ENCODE peak calls at places on chromosomes 7 and 10, in six cellular contexts. Z, C, Y, M, L and W are unnamed samples.

GRCh38 chr10:23342213-23342884 is 2.2 kb downstream of the C10orf67 start:
- DNase-seq in C (no peak), L (no peak), Z (no peak), Y (no peak), M (no peak), W (no peak)

GRCh38 chr10:34702093-34702952 is 112.8 kb downstream of the PARD3 start:
- DNase-seq in Y (no peak), Z (no peak), L (no peak), M (peak), C (no peak), W (no peak)

GRCh38 chr10:122051609-122052385 is 62.8 kb downstream of the TACC2 start:
- DNase-seq in Z (no peak), M (peak), Y (peak), C (peak), L (no peak), W (no peak)

GRCh38 chr10:75229961-75230360 is 5.8 kb downstream of the COMTD1 start:
- DNase-seq in Z (no peak), C (no peak), Y (no peak), M (no peak), L (no peak), W (no peak)

GRCh38 chr7:5629941-5630340 is 151.5 kb downstream of the RNF216 start:
- DNase-seq in Y (peak), L (no peak), M (peak), C (peak), Z (no peak), W (no peak)

GRCh38 chr7:137940656-137941518 is 61.0 kb downstream of the CREB3L2 start:
- DNase-seq in Y (no peak), L (no peak), M (no peak), C (no peak), Z (no peak), W (no peak)

GRCh38 chr10:93150289-93150688 is 76.6 kb downstream of the CYP26A1 start:
- DNase-seq in Y (no peak), Z (no peak), L (no peak), C (peak), M (peak), W (no peak)

GRCh38 chr10:15898046-15898445 is 37.7 kb upstream of the MINDY3 start:
- DNase-seq in C (no peak), Y (no peak), M (peak), L (no peak), Z (no peak), W (no peak)

GRCh38 chr10:116688241-116688711 is 54.1 kb downstream of the HSPA12A start:
- DNase-seq in Z (no peak), C (no peak), L (no peak), M (peak), Y (no peak), W (no peak)

GRCh38 chr10:62384057-62384446 is 9.9 kb downstream of the ZNF365 start:
- DNase-seq in C (peak), M (peak), Z (no peak), L (peak), Y (no peak), W (no peak)

GRCh38 chr10:80503584-80504157 is 34.0 kb upstream of the SH2D4B start:
- DNase-seq in L (no peak), C (no peak), Y (no peak), Z (no peak), M (no peak), W (no peak)

GRCh38 chr10:115432188-115432819 is 339.1 kb downstream of the ATRNL1 start:
- DNase-seq in Z (no peak), Y (no peak), C (no peak), L (no peak), M (peak), W (no peak)
- TF ChIP-seq CTCF in Z (no peak), Y (no peak), C (peak), L (peak), M (peak), W (peak)

DNA sequence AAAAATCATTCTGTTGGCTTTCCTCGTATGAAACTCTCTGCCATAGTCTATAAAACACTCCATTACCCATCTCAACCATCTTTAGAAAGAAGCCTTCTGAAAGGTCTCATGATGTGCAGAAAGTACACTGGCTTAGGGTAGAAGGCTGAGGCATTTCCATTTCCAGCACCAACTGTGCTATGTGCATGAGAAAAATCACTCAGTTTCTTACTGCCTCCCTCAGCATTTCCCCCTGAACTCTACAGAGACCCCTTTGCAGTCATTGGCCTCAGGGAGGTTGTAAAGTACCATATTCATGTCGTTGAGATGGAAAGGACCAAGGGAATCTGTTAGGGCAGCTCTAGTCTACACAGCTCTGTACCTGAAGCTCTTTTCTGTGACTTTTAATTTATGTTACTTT is 46.8 kb downstream of the STEAP1B start:
- DNase-seq in Y (no peak), C (no peak), L (no peak), M (no peak), Z (no peak), W (no peak)
- TF ChIP-seq CTCF in Y (no peak), C (no peak), L (no peak), M (no peak), Z (no peak), W (no peak)

DNA sequence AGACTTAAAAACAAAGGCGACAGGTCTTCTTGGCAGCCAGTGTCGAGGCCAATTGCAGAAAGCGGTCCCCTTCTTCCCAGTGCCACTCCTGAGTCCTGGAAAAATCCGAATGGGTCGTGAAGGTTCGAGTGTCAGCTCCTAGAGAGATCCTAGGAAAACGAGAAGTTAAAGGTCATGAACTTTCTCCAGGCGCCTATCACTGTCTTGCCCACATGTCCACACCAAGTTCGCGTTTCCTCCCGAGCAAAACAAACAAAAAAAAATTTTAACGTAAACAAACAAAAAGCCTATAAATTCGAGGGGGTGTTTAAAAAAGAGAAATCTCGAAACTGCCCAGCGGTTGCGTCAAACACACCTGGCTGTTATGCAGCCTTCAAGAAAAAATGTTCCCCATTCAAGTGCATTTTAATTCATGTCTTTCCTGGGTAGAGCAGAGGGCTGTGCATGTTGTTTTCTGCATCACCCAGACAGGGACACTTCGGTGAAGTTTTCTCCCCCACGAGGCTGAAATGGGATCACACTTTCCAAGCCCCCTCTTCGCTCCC is 1.5 kb downstream of the ARHGAP21 start:
- DNase-seq in C (no peak), L (no peak), M (peak), Z (no peak), Y (no peak), W (no peak)
- TF ChIP-seq CTCF in C (no peak), L (no peak), M (no peak), Z (no peak), Y (no peak), W (no peak)

DNA sequence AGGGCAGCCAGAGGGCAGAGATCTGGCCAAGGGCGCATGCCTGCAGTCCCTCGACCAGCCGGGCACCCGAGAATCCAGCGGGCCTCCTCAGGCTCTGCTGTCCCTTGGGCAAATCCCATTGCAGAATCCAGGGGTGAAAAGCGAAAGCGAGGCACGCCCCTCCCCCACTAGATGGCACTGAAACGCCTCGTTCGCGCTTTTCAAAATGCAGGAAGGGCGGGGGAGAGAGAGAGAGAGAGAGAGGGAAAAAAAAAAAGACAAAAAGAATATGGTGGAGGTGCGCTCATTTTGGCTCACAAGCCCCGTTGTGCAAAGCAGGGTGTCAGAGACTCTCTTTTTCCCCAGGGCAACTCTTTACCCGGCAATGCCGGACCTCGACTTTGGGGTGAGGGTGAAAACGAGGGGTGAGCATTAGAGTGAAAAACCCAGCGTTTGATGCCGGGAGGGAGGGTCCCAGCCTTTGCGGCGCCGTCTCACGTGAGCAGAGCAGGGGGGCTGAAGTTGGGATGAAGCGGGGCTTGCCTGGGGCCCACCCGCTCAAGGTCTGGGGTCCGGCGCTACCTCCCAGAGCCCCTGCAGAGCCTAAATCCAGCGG is 2.5 kb upstream of the TMEM178B start:
- DNase-seq in Y (peak), C (peak), L (no peak), Z (no peak), M (no peak), W (peak)
- TF ChIP-seq CTCF in Y (no peak), C (peak), L (peak), Z (no peak), M (no peak), W (peak)

GRCh38 chr7:102180727-102181126 is 105.9 kb upstream of the SH2B2 start:
- DNase-seq in Y (no peak), M (no peak), C (no peak), L (no peak), Z (no peak), W (no peak)

GRCh38 chr7:102184303-102184702 is 102.4 kb upstream of the SH2B2 start:
- DNase-seq in Z (no peak), C (no peak), M (no peak), L (no peak), Y (no peak), W (no peak)

GRCh38 chr7:102182016-102182415 is 104.7 kb upstream of the SH2B2 start:
- DNase-seq in Y (no peak), M (no peak), Z (no peak), L (no peak), C (no peak), W (no peak)

GRCh38 chr7:102178410-102178809 is 108.3 kb upstream of the SH2B2 start:
- DNase-seq in Z (no peak), C (no peak), M (no peak), Y (no peak), L (no peak), W (no peak)

DNA sequence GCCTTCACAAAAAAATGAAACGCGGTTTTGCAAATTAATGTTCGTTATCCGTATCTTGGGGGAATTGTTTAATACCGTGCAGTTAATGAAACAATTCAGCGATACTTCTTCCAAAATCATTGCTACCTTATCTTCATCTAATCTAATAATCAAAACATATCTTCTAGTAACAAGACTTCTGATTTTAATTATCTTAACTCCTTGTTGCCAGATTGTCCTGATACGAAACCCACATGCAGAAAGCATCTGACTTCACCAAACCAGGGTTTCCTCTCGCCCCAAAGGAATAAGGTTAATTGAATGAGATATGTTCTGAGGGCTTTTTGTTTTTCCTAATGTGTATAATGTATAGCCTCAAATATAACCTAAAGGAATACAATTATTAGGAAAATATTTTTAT is 105.2 kb upstream of the SH2B2 start:
- DNase-seq in M (no peak), C (no peak), Z (no peak), Y (no peak), L (no peak), W (no peak)
- TF ChIP-seq CTCF in M (no peak), C (no peak), Z (no peak), Y (no peak), L (no peak), W (no peak)

GRCh38 chr7:12685550-12685949 is 1.9 kb upstream of the ARL4A start:
- DNase-seq in C (no peak), Y (no peak), L (no peak), M (no peak), Z (no peak), W (no peak)
- TF ChIP-seq CTCF in C (no peak), Y (peak), L (peak), M (peak), Z (no peak), W (peak)

GRCh38 chr10:7184660-7185366 is 226.0 kb downstream of the SFMBT2 start:
- DNase-seq in L (no peak), C (no peak), Z (no peak), M (no peak), Y (no peak), W (peak)
- TF ChIP-seq CTCF in L (no peak), C (no peak), Z (no peak), M (no peak), Y (no peak), W (no peak)